ENCODE peak calls at places on chromosomes 16 and 17, in six cellular contexts. M is HepG2, G is SK-N-SH, O is K562, J is GM12878, S is H1. R is an unnamed sample.

GRCh38 chr16:4656695-4657686 is 32.4 kb downstream of the MGRN1 start:
- DNase-seq in M (no peak), G (no peak), O (no peak), J (no peak), S (no peak), R (no peak)

GRCh38 chr16:51971184-51971583 is 575.8 kb downstream of the TOX3 start:
- DNase-seq in M (no peak), G (peak), O (no peak), J (no peak), S (no peak), R (peak)

GRCh38 chr17:7838291-7839075 is 4.5 kb downstream of the KDM6B start:
- DNase-seq in M (peak), G (peak), O (peak), J (no peak), S (no peak), R (no peak)

GRCh38 chr17:16943541-16944333 is 28.2 kb downstream of the TNFRSF13B start:
- DNase-seq in M (no peak), G (no peak), O (no peak), J (no peak), S (no peak), R (no peak)

GRCh38 chr17:66819466-66819865 is 15.5 kb upstream of the CACNG5 start:
- DNase-seq in M (no peak), G (no peak), O (no peak), J (no peak), S (no peak), R (no peak)

GRCh38 chr17:15507001-15507400 is 39.6 kb upstream of the CDRT4 start:
- DNase-seq in M (no peak), G (no peak), O (no peak), J (no peak), S (no peak), R (no peak)

GRCh38 chr16:80938035-80938927 is 68.4 kb downstream of the CMC2 start:
- DNase-seq in M (no peak), G (no peak), O (no peak), J (no peak), S (no peak), R (peak)

GRCh38 chr17:2393184-2393953 is 7.5 kb downstream of the MNT start:
- DNase-seq in M (peak), G (peak), O (peak), J (no peak), S (no peak), R (peak)

GRCh38 chr17:67378444-67379250 is 1.6 kb downstream of the PITPNC1 start:
- DNase-seq in M (peak), G (peak), O (peak), J (no peak), S (no peak), R (peak)

GRCh38 chr16:67464565-67464964 is 16.4 kb downstream of the ATP6V0D1 start:
- DNase-seq in M (no peak), G (no peak), O (no peak), J (no peak), S (no peak), R (no peak)

GRCh38 chr16:83441523-83441922 is 366.3 kb upstream of the HSBP1 start:
- DNase-seq in M (no peak), G (no peak), O (no peak), J (no peak), S (no peak), R (no peak)

GRCh38 chr17:65609749-65610148 is 48.3 kb upstream of the AXIN2 start:
- DNase-seq in M (no peak), G (no peak), O (no peak), J (no peak), S (no peak), R (no peak)

GRCh38 chr17:42363767-42364585 is 24.3 kb downstream of the STAT3 start:
- DNase-seq in M (no peak), G (no peak), O (no peak), J (no peak), S (no peak), R (no peak)

GRCh38 chr16:19846421-19846820 is 38.2 kb downstream of the GPRC5B start:
- DNase-seq in M (no peak), G (no peak), O (no peak), J (no peak), S (no peak), R (no peak)

GRCh38 chr17:62826956-62827355 is 18.8 kb upstream of the MARCHF10 start:
- DNase-seq in M (no peak), G (no peak), O (no peak), J (no peak), S (no peak), R (no peak)
- TF ChIP-seq CHD2 in M (no peak), G (no peak), O (no peak), J (no peak), S (no peak), R (no peak)

GRCh38 chr16:64202571-64202970 is 919.3 kb downstream of the CDH11 start:
- DNase-seq in M (no peak), G (no peak), O (no peak), J (no peak), S (no peak), R (no peak)

GRCh38 chr16:64211306-64211705 is 910.6 kb downstream of the CDH11 start:
- DNase-seq in M (no peak), G (no peak), O (no peak), J (no peak), S (no peak), R (no peak)

GRCh38 chr16:64206877-64207276 is 915.0 kb downstream of the CDH11 start:
- DNase-seq in M (no peak), G (peak), O (no peak), J (no peak), S (no peak), R (no peak)
- TF ChIP-seq CHD2 in M (no peak), G (no peak), O (no peak), J (no peak), S (no peak), R (no peak)

DNA sequence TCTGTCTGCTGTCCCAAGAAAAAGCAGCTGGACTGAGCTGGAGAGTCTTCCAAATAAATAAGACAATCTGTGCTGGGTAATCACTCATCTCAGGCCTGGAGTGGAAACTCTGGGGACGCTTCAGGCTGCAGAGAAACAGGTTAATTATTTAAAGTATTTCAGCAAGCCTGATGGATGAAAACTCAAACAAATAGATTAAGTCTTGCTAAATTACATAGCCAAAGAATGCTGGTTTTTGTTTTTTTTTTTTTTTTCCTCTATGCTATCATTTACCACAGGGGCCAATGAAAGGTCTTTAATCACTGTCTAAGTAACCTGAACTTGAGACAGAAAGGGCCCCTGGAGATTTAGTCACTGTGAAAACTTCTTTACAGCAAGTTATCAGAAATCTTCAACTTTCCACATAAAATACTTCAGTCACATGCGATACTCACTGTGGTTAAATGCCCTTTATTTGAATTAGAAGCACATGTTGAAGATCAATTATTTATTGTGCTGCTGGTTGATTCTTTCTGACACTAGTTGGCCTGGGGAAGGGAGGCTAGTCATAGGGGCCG is 30.9 kb upstream of the KCNJ2 start:
- DNase-seq in M (no peak), G (no peak), O (no peak), J (no peak), S (no peak), R (no peak)
- TF ChIP-seq CHD2 in M (no peak), G (no peak), O (no peak), J (no peak), S (no peak), R (no peak)

GRCh38 chr16:56667581-56668571 is at the start of gene MT1G:
- DNase-seq in M (peak), G (peak), O (no peak), J (no peak), S (no peak), R (no peak)
- TF ChIP-seq CHD2 in M (no peak), G (no peak), O (no peak), J (no peak), S (no peak), R (no peak)

GRCh38 chr16:49011807-49012345 is 269.8 kb downstream of the CBLN1 start:
- DNase-seq in M (no peak), G (no peak), O (no peak), J (no peak), S (no peak), R (no peak)
- TF ChIP-seq CHD2 in M (no peak), G (no peak), O (no peak), J (no peak), S (no peak), R (no peak)

DNA sequence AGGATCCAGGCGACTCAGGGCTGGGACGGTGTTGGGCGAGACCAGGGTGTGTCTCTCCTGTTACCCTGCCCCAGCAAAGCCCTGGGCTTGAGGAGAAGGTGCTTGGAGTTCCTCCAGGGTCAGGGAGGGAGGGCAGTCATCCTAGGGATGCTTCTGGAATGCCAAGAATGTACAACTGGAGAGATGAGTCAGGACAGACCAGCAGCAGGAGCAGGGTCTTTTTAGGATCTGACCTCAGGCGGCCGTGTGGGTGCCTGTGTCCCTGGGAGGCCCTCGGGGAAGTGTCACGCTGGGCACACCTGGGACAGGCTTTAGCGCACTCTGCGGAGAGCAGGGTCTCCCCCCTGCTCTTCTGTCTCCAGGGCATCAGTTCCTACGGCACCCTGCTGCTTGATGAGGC is 8.2 kb upstream of the MTSS2 start:
- DNase-seq in M (no peak), G (no peak), O (no peak), J (no peak), S (peak), R (peak)
- TF ChIP-seq CHD2 in M (no peak), G (no peak), O (no peak), J (no peak), S (no peak), R (no peak)

DNA sequence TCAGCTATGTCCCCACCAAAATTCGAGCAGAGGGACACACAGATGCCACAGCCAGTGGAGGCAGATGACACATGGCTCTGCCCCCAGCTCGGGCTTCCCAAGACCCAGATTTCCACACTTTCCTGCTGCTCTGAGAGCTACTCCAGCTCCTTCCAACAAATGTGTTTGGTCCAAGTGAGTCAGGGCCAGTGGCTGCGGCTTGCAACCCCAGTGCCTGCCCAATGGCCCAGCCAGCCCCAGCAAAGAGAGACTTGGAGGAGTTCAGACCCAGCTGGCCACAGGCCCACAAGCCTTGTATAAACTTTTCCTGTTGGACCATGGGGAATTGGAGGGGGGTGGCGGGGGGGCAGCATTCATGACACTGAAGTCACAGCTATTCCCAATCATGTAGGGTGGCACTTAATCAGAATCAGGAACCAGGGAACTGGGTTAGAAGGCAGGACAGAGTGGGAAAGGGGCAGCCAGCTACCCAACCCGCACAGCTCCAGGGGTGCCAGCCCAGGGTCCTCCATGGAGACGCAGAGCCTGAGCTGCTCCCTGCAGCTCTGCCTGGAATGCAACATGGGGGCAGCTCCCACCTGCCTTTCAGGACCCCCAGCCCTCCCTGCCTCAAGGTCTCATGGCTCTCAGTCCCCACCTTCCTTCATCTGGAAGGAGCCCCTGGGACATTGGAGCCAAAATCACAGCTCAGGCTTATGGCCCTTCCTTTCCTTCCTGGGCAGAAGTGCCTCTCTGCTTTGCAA is 17.5 kb upstream of the C16orf78 start:
- DNase-seq in M (no peak), G (no peak), O (no peak), J (no peak), S (no peak), R (no peak)
- TF ChIP-seq CHD2 in M (no peak), G (no peak), O (no peak), J (no peak), S (no peak), R (no peak)

GRCh38 chr16:12801511-12802042 is 2.1 kb downstream of the CPPED1 start:
- DNase-seq in M (peak), G (no peak), O (no peak), J (peak), S (no peak), R (peak)
- TF ChIP-seq CHD2 in M (no peak), G (no peak), O (no peak), J (peak), S (no peak), R (no peak)

DNA sequence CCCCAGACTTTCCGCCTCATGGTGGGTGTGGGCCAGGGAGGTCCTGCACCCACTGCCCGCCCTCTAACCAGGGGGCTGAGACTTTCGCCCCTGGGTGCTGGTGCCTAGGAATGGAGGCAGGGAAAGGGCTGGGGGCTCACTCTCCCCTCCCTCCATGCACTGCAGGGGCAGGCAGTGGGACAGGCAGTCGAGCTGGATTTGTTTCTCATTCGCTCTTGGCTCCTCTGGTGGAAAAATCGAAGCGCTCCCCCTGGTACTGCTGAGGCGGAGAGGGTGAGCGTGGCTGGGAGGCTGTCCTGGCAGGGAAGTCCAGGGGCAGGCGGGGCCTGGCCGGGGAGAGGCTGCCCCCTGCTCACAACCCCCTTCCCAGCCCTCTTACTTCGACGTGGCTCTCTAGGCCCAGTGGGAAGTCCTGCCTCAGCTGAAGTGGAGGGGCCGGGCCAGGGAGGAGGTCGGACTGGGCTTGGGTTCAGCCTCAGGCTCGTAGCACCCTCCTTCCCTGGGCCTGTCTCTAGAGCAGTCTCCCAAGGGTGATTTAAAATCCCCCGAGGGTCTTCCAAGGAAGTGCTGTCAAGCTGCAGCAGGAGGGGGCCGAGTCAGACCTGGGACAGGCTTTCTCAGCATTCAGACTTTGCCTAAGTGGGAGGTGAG is 16.6 kb upstream of the TMEM92 start:
- DNase-seq in M (no peak), G (peak), O (no peak), J (no peak), S (no peak), R (no peak)
- TF ChIP-seq CHD2 in M (no peak), G (no peak), O (no peak), J (no peak), S (no peak), R (no peak)

DNA sequence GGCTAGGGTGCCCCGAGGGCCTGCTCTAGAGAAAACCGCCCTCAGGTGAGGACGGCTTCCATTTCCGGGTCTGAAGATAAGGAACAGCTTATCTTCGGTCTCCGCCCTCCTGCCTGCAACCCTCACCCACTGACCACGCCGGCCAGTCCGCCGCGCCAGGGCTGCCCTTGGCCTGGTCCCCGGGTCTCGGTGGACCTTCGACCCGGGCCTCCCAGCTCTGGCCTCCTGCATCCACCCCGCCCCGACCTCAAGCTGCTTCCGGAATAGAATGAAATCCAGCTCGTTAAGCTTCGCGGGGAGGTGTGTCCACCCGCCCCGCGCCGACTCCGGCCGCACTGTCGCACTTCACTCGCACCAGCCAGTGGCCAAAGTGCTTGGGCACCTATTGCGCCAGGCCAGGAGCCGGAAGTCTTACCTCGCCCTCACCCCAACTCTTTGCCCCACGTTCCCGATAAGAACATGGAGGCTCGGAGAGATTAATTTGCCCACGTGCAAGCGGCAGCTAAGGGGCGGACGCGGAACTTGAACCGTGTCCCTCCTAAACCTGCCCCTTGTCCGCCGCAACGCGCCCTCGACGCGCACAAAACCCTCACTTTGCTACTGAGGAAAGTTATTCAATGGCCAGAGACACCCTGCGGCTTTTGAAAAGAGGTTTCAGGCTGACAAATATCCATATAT is 742 bp upstream of the MMP15 start:
- DNase-seq in M (peak), G (peak), O (peak), J (no peak), S (no peak), R (peak)
- TF ChIP-seq CHD2 in M (no peak), G (no peak), O (no peak), J (no peak), S (no peak), R (no peak)

R was measured in A549.